ENCODE peak calls at places on chromosomes 3 and 15, in seven cellular contexts. X, V, G, Z, O, T and C are unnamed samples.
A peak's percentile ranks its signal among the peaks of the same experiment; 100 is the strongest.

GRCh38 chr15:52857937-52858336 is 67.8 kb upstream of the ONECUT1 start:
- DNase-seq in X (no peak), V (no peak), G (no peak), Z (no peak), O (no peak), T (peak; percentile 3), C (no peak)

GRCh38 chr3:124772081-124772831 is 42.0 kb downstream of the UMPS start:
- DNase-seq in X (no peak), V (peak; percentile 82), G (peak; percentile 68), Z (peak; percentile 70), O (no peak), T (no peak), C (no peak)

GRCh38 chr15:63288778-63289378 is 11.5 kb downstream of the APH1B start:
- DNase-seq in X (peak; percentile 53), V (no peak), G (peak; percentile 78), Z (no peak), O (no peak), T (peak; percentile 36), C (no peak)

GRCh38 chr15:80785335-80785734 is 6.2 kb downstream of the CEMIP start:
- DNase-seq in X (no peak), V (no peak), G (no peak), Z (no peak), O (no peak), T (no peak), C (no peak)

GRCh38 chr3:158395421-158395820 is 175.6 kb upstream of the MLF1 start:
- DNase-seq in X (no peak), V (no peak), G (no peak), Z (no peak), O (no peak), T (peak; percentile 81), C (no peak)

GRCh38 chr3:194135806-194136518 is at the start of gene HES1:
- DNase-seq in X (peak; percentile 99), V (peak; percentile 98), G (peak; percentile 88), Z (peak; percentile 96), O (peak; percentile 89), T (peak; percentile 98), C (no peak)

GRCh38 chr3:21859124-21859781 is 108.2 kb upstream of the ZNF385D start:
- DNase-seq in X (peak; percentile 13), V (no peak), G (no peak), Z (no peak), O (no peak), T (no peak), C (no peak)

GRCh38 chr15:85840079-85840801 is 45.5 kb upstream of the KLHL25 start:
- DNase-seq in X (peak; percentile 92), V (peak; percentile 82), G (peak; percentile 47), Z (peak; percentile 77), O (peak; percentile 75), T (peak; percentile 63), C (peak; percentile 73)

GRCh38 chr3:11567516-11568467 is 75.9 kb downstream of the VGLL4 start:
- DNase-seq in X (no peak), V (no peak), G (peak; percentile 81), Z (no peak), O (no peak), T (peak; percentile 92), C (no peak)

GRCh38 chr3:146044046-146044445 is 116.9 kb downstream of the PLOD2 start:
- DNase-seq in X (no peak), V (no peak), G (no peak), Z (no peak), O (no peak), T (peak; percentile 81), C (no peak)

GRCh38 chr3:57226156-57226555 is 1.4 kb upstream of the APPL1 start:
- DNase-seq in X (no peak), V (no peak), G (no peak), Z (no peak), O (no peak), T (no peak), C (no peak)

GRCh38 chr3:45182915-45183881 is 37.0 kb upstream of the CDCP1 start:
- DNase-seq in X (peak; percentile 31), V (no peak), G (peak; percentile 61), Z (no peak), O (no peak), T (peak; percentile 95), C (no peak)

GRCh38 chr15:100635406-100636071 is 33.1 kb downstream of the ASB7 start:
- DNase-seq in X (peak; percentile 23), V (no peak), G (no peak), Z (no peak), O (no peak), T (no peak), C (no peak)

GRCh38 chr15:74375303-74375693 is 7.9 kb upstream of the CYP11A1 start:
- DNase-seq in X (peak; percentile 86), V (peak; percentile 89), G (peak; percentile 81), Z (peak; percentile 80), O (peak; percentile 84), T (peak; percentile 79), C (peak; percentile 70)

GRCh38 chr15:94125131-94125530 is 106.2 kb upstream of the MCTP2 start:
- DNase-seq in X (no peak), V (no peak), G (peak; percentile 7), Z (no peak), O (no peak), T (no peak), C (no peak)

GRCh38 chr15:66879968-66880367 is 177.9 kb downstream of the SMAD6 start:
- DNase-seq in X (no peak), V (peak; percentile 58), G (no peak), Z (no peak), O (no peak), T (no peak), C (no peak)

GRCh38 chr15:49079340-49080039 is 33.2 kb upstream of the SECISBP2L start:
- DNase-seq in X (no peak), V (no peak), G (no peak), Z (no peak), O (no peak), T (no peak), C (no peak)

GRCh38 chr3:183259087-183259486 is 6.0 kb downstream of the B3GNT5 start:
- DNase-seq in X (no peak), V (no peak), G (no peak), Z (no peak), O (no peak), T (no peak), C (no peak)

GRCh38 chr3:38728008-38728407 is 78.5 kb upstream of the SCN5A start:
- DNase-seq in X (no peak), V (no peak), G (no peak), Z (no peak), O (no peak), T (no peak), C (no peak)

GRCh38 chr15:70902105-70902504 is 9.5 kb downstream of the LRRC49 start:
- DNase-seq in X (no peak), V (no peak), G (peak; percentile 71), Z (no peak), O (no peak), T (peak; percentile 85), C (no peak)

GRCh38 chr3:20225769-20226168 is 39.8 kb upstream of the SGO1 start:
- DNase-seq in X (peak; percentile 75), V (no peak), G (peak; percentile 71), Z (no peak), O (no peak), T (peak; percentile 26), C (no peak)

DNA sequence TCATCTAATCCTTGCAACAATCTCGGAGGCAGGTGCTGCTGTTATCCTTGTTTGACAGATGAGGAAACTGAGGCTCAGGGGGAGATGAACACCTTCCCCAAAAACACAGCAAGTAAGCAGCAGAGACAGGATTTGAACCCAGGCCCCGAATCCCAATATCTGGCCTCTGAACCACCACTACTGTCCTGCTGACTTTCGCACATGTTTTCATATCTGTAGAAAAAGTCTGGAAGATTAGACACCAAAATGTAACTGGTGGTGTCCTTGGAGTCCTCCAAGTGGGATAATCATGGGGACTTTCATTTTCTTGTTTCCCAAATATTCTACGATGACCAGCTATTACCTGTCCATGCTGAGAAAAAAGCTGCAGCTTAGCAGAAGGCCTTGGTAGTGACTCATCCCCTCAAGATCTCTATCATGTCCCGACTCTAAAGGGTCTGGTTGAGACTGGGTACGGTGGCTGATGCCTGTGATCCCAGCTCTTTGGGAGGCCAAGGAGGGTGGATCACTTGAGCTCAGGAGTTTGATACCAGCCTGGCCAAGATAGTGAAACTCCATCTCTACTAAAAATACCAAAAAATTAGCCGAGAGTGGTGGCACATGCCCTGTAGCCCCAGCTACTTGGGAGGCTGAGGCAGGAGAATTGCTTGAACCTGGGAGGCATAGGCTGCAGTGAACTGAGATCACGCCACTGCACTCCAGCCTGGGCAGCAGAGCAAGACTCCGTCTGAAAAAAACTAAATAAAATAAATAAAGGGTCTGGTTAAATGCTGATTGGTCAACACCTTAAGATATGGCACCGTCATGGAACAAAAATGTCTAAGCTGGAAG is 8.6 kb downstream of the IRAK2 start:
- DNase-seq in X (no peak), V (no peak), G (no peak), Z (no peak), O (no peak), T (peak; percentile 62), C (no peak)
- H3K4me3 ChIP-seq in X (no peak overlapping the region), V (no peak overlapping the region), G (no peak overlapping the region), Z (no peak overlapping the region), O (no peak overlapping the region), T (no peak overlapping the region), C (no peak overlapping the region)

GRCh38 chr3:123078101-123078500 is 11.3 kb downstream of the PDIA5 start:
- DNase-seq in X (no peak), V (no peak), G (no peak), Z (no peak), O (no peak), T (no peak), C (no peak)
- H3K4me1 ChIP-seq in X (peaks cover 24% of the 10 kb centered on the region), V (peaks cover 63% of the 10 kb centered on the region), G (peaks cover 8% of the 10 kb centered on the region), Z (peaks cover 57% of the 10 kb centered on the region), O (peaks cover 10% of the 10 kb centered on the region), T (peaks cover 22% of the 10 kb centered on the region), C (no peaks in the 10 kb centered on the region)

GRCh38 chr15:76328962-76329361 is 7.6 kb upstream of the ISL2 start:
- DNase-seq in X (no peak), V (no peak), G (no peak), Z (no peak), O (no peak), T (peak; percentile 79), C (no peak)
- H3K4me3 ChIP-seq in X (no peak overlapping the region), V (no peak overlapping the region), G (no peak overlapping the region), Z (no peak overlapping the region), O (no peak overlapping the region), T (no peak overlapping the region), C (no peak overlapping the region)

GRCh38 chr3:12957334-12957733 is 115.9 kb downstream of the IQSEC1 start:
- DNase-seq in X (no peak), V (no peak), G (no peak), Z (no peak), O (no peak), T (no peak), C (no peak)

GRCh38 chr3:12954891-12955650 is 113.7 kb upstream of the RPL32 start:
- DNase-seq in X (no peak), V (peak; percentile 81), G (peak; percentile 36), Z (peak; percentile 82), O (peak; percentile 25), T (peak; percentile 12), C (no peak)

GRCh38 chr3:12955651-12956315 is 114.4 kb upstream of the RPL32 start:
- DNase-seq in X (no peak), V (no peak), G (no peak), Z (no peak), O (no peak), T (no peak), C (no peak)

GRCh38 chr3:12957824-12958792 is 115.1 kb downstream of the IQSEC1 start:
- DNase-seq in X (no peak), V (no peak), G (no peak), Z (no peak), O (no peak), T (no peak), C (no peak)

DNA sequence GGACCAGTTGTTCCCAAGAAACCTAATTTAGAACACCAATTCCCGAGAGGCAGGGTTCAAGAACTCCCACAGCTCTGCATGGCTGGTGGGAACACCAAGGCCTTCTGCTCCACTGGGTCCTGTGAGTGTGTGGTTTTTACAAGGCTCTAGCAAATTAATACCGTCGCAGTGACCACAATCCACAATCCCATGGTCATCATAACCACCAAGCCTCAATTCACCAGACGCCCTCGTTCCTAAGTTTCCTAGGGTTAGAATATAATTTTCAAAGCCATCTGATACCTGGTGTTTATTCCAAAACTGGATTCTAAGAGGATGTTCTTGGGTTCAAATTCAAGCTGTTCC is 114.9 kb upstream of the RPL32 start:
- DNase-seq in X (no peak), V (no peak), G (no peak), Z (no peak), O (no peak), T (no peak), C (no peak)
- H3K4me1 ChIP-seq in X (peaks cover 17% of the 10 kb centered on the region), V (peaks cover 99% of the 10 kb centered on the region), G (no peaks in the 10 kb centered on the region), Z (peaks cover 98% of the 10 kb centered on the region), O (peaks cover 2% of the 10 kb centered on the region), T (peaks cover 7% of the 10 kb centered on the region), C (peaks cover 67% of the 10 kb centered on the region)